ENCODE peak calls at places on chromosomes 6 and 20, in ten cellular contexts. I is uterus, F is A549, V is left ventricle myocardium inferior, X is lower lobe of right lung, W is right atrium auricular region, B is stomach, L is astrocyte, N is kidney, Y is cardiac muscle cell. G is an unnamed sample.

GRCh38 chr6:137175157-137175889 is 1.9 kb upstream of the IL22RA2 start:
- DNase-seq in V (no peak), W (no peak), B (no peak), X (no peak), Y (no peak), N (no peak), L (no peak), F (no peak), I (no peak), G (no peak)

GRCh38 chr20:26216025-26216424 is 519.4 kb upstream of the ZNF337 start:
- DNase-seq in W (no peak), X (no peak), Y (no peak), B (no peak), N (no peak), V (no peak), F (no peak), L (peak), I (no peak), G (no peak)

GRCh38 chr20:44651507-44652373 is at the start of gene ADA:
- DNase-seq in X (peak), I (peak), W (peak), B (peak), Y (peak), N (peak), F (peak), V (peak), L (peak), G (peak)

GRCh38 chr20:37651932-37652331 is 41.9 kb upstream of the CTNNBL1 start:
- DNase-seq in L (no peak), F (peak), W (no peak), N (no peak), Y (peak), X (peak), I (no peak), V (peak), B (peak), G (no peak)

GRCh38 chr20:1654994-1655393 is 2.6 kb downstream of the SIRPG start:
- DNase-seq in F (no peak), B (no peak), Y (no peak), V (no peak), L (no peak), N (no peak), W (no peak), X (no peak), I (no peak), G (no peak)

GRCh38 chr6:31474871-31475286 is 23.1 kb upstream of the MICB start:
- DNase-seq in N (no peak), F (no peak), I (no peak), Y (no peak), V (no peak), X (no peak), L (no peak), B (no peak), W (no peak), G (no peak)

GRCh38 chr6:101539510-101540245 is 146.2 kb downstream of the GRIK2 start:
- DNase-seq in B (no peak), N (no peak), X (no peak), V (no peak), Y (peak), F (no peak), W (no peak), L (peak), I (no peak), G (no peak)

GRCh38 chr20:4855555-4855954 is 133.8 kb downstream of the PRND start:
- DNase-seq in F (no peak), Y (no peak), W (no peak), I (no peak), L (no peak), N (no peak), B (peak), V (no peak), X (no peak), G (no peak)

GRCh38 chr6:72968704-72969103 is 256.6 kb downstream of the KHDC1L start:
- DNase-seq in Y (no peak), N (no peak), L (peak), I (no peak), X (no peak), B (no peak), F (no peak), W (no peak), V (no peak), G (no peak)

GRCh38 chr20:61835301-61835700 is 230.4 kb downstream of the TAF4 start:
- DNase-seq in V (no peak), N (peak), W (no peak), I (no peak), F (no peak), Y (no peak), B (no peak), X (peak), L (no peak), G (peak)

GRCh38 chr6:1297746-1298145 is 14.2 kb upstream of the FOXQ1 start:
- DNase-seq in N (no peak), X (no peak), W (no peak), Y (no peak), L (no peak), B (no peak), V (no peak), I (no peak), F (peak), G (no peak)

GRCh38 chr20:62942456-62942855 is 4.5 kb downstream of the GID8 start:
- DNase-seq in N (no peak), Y (no peak), B (no peak), X (peak), V (no peak), F (no peak), L (no peak), W (no peak), I (no peak), G (no peak)

GRCh38 chr20:10090588-10091166 is 55.9 kb downstream of the ANKEF1 start:
- DNase-seq in I (peak), V (no peak), B (peak), F (peak), L (peak), N (no peak), X (peak), W (no peak), Y (peak), G (peak)

GRCh38 chr6:210104-210456 is 82.2 kb upstream of the DUSP22 start:
- DNase-seq in W (no peak), L (no peak), I (no peak), Y (no peak), V (no peak), F (no peak), B (no peak), X (no peak), N (no peak), G (no peak)

GRCh38 chr6:8683204-8683603 is 247.9 kb upstream of the SLC35B3 start:
- DNase-seq in X (no peak), B (no peak), I (no peak), Y (no peak), F (no peak), N (no peak), V (no peak), L (no peak), W (no peak), G (no peak)

GRCh38 chr6:154649723-154650122 is 83.5 kb upstream of the SCAF8 start:
- DNase-seq in N (no peak), I (no peak), W (no peak), Y (peak), V (no peak), F (no peak), B (no peak), L (no peak), X (no peak), G (no peak)

GRCh38 chr6:152096863-152097496 is 289.5 kb downstream of the ESR1 start:
- DNase-seq in F (no peak), B (no peak), N (no peak), W (no peak), Y (peak), L (peak), X (no peak), I (no peak), V (no peak), G (no peak)
- TF ChIP-seq CTCF in F (no peak), B (no peak), N (no peak), W (no peak), Y (peak), L (no peak), X (no peak), I (no peak), V (no peak), G (no peak)

GRCh38 chr6:90190752-90191393 is 105.8 kb downstream of the BACH2 start:
- DNase-seq in I (no peak), W (no peak), X (no peak), B (no peak), F (no peak), V (no peak), Y (no peak), L (no peak), N (no peak), G (no peak)
- H3K27ac ChIP-seq in I (no peak), W (no peak), X (no peak), B (no peak), F (no peak), V (no peak), Y (no peak), L (no peak), N (no peak), G (no peak)

DNA sequence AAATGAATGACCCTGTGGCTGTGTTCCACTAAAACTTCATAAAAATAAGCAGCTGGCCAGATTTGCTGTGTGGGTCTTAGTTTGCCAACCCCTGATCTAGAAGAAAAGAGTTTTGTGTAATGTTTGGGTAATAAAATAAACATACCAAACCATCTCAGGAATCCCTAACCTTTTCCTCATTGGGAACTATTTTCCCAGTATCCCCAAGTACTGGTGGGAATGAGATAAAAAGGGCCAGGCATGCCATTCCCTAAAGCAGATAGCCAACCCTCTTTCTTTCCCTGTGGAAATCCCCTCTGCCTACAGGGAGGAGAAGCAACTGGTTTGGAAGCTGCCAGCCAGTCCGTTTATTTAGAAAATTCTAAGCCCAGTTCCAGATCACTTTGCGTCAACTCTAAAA is 169.1 kb upstream of the AKAP12 start:
- DNase-seq in X (no peak), Y (peak), W (no peak), B (no peak), L (peak), V (no peak), N (no peak), I (no peak), F (no peak), G (no peak)
- H3K4me3 ChIP-seq in X (peak), Y (no peak), W (no peak), B (peak), L (no peak), V (peak), N (no peak), I (peak), F (peak), G (no peak)

GRCh38 chr6:158387036-158387435 is 74.8 kb downstream of the TULP4 start:
- DNase-seq in N (no peak), X (no peak), I (no peak), W (no peak), Y (no peak), V (no peak), B (no peak), L (no peak), F (peak), G (no peak)
- TF ChIP-seq CTCF in N (no peak), X (no peak), I (no peak), W (no peak), Y (no peak), V (no peak), B (no peak), L (no peak), F (no peak), G (no peak)

GRCh38 chr6:15410126-15410391 is 164.2 kb downstream of the JARID2 start:
- DNase-seq in X (no peak), V (no peak), I (no peak), F (no peak), Y (no peak), N (no peak), L (no peak), W (no peak), B (no peak), G (no peak)
- H3K27ac ChIP-seq in X (no peak), V (no peak), I (no peak), F (no peak), Y (no peak), N (no peak), L (no peak), W (no peak), B (no peak), G (no peak)

G was measured in left lung.